ENCODE peak calls at places on chromosomes 5 and 9, in four cellular contexts. One of them, this sample, is unnamed.

GRCh38 chr5:124651663-124652513 is 94.6 kb downstream of the ZNF608 start:
- DNase-seq in H4: peak; percentile 73
- DNase-seq in amniotic stem cell: no peak
- DNase-seq in ascending aorta: peak; percentile 84
- DNase-seq in this sample: peak; percentile 88

GRCh38 chr5:38925154-38925925 is 79.5 kb downstream of the OSMR start:
- DNase-seq in H4: no peak
- DNase-seq in amniotic stem cell: no peak
- DNase-seq in ascending aorta: no peak
- DNase-seq in this sample: no peak

GRCh38 chr5:79938468-79938867 is 52.6 kb downstream of the MTX3 start:
- DNase-seq in H4: no peak
- DNase-seq in amniotic stem cell: no peak
- DNase-seq in ascending aorta: no peak
- DNase-seq in this sample: no peak

GRCh38 chr5:37554938-37555337 is 175.8 kb downstream of the WDR70 start:
- DNase-seq in H4: no peak
- DNase-seq in amniotic stem cell: no peak
- DNase-seq in ascending aorta: no peak
- DNase-seq in this sample: no peak

GRCh38 chr5:112419050-112419595 is at the start of gene EPB41L4A:
- DNase-seq in H4: no peak
- DNase-seq in amniotic stem cell: no peak
- DNase-seq in ascending aorta: no peak
- DNase-seq in this sample: no peak

GRCh38 chr5:66864240-66864884 is 268.2 kb downstream of the MAST4 start:
- DNase-seq in H4: peak; percentile 65
- DNase-seq in amniotic stem cell: no peak
- DNase-seq in ascending aorta: no peak
- DNase-seq in this sample: no peak

GRCh38 chr5:60699549-60700346 is at the start of gene DEPDC1B:
- DNase-seq in H4: peak; percentile 86
- DNase-seq in amniotic stem cell: peak; percentile 57
- DNase-seq in ascending aorta: peak; percentile 90
- DNase-seq in this sample: peak; percentile 43

GRCh38 chr9:91033802-91034201 is 232.2 kb downstream of the SYK start:
- DNase-seq in H4: peak; percentile 37
- DNase-seq in amniotic stem cell: no peak
- DNase-seq in ascending aorta: no peak
- DNase-seq in this sample: no peak

GRCh38 chr9:114031037-114031436 is 47.1 kb downstream of the AMBP start:
- DNase-seq in H4: no peak
- DNase-seq in amniotic stem cell: no peak
- DNase-seq in ascending aorta: peak; percentile 28
- DNase-seq in this sample: no peak

GRCh38 chr9:109886617-109887016 is 106.6 kb downstream of the PALM2AKAP2 start:
- DNase-seq in H4: no peak
- DNase-seq in amniotic stem cell: no peak
- DNase-seq in ascending aorta: no peak
- DNase-seq in this sample: no peak

GRCh38 chr5:137649228-137649890 is 86.5 kb downstream of the KLHL3 start:
- DNase-seq in H4: peak; percentile 43
- DNase-seq in amniotic stem cell: no peak
- DNase-seq in ascending aorta: no peak
- DNase-seq in this sample: peak; percentile 73

GRCh38 chr5:151315998-151316597 is 12.5 kb upstream of the SLC36A3 start:
- DNase-seq in H4: peak; percentile 25
- DNase-seq in amniotic stem cell: peak; percentile 9
- DNase-seq in ascending aorta: peak; percentile 73
- DNase-seq in this sample: peak; percentile 66

GRCh38 chr9:119873877-119874276 is 504.6 kb upstream of the BRINP1 start:
- DNase-seq in H4: no peak
- DNase-seq in amniotic stem cell: no peak
- DNase-seq in ascending aorta: no peak
- DNase-seq in this sample: no peak

GRCh38 chr9:97385626-97386264 is 26.2 kb upstream of the TDRD7 start:
- DNase-seq in H4: no peak
- DNase-seq in amniotic stem cell: no peak
- DNase-seq in ascending aorta: no peak
- DNase-seq in this sample: no peak

GRCh38 chr5:169160405-169160901 is 140.5 kb downstream of the SLIT3 start:
- DNase-seq in H4: peak; percentile 47
- DNase-seq in amniotic stem cell: no peak
- DNase-seq in ascending aorta: peak; percentile 68
- DNase-seq in this sample: no peak

GRCh38 chr9:135329571-135330306 is 149.8 kb upstream of the PPP1R26 start:
- DNase-seq in H4: no peak
- DNase-seq in amniotic stem cell: no peak
- DNase-seq in ascending aorta: no peak
- DNase-seq in this sample: no peak

GRCh38 chr9:104091708-104092107 is 2.4 kb upstream of the SMC2 start:
- DNase-seq in H4: no peak
- DNase-seq in amniotic stem cell: no peak
- DNase-seq in ascending aorta: peak; percentile 76
- DNase-seq in this sample: no peak

GRCh38 chr9:37968228-37968672 is 64.3 kb upstream of the SLC25A51 start:
- DNase-seq in H4: no peak
- DNase-seq in amniotic stem cell: no peak
- DNase-seq in ascending aorta: no peak
- DNase-seq in this sample: no peak

GRCh38 chr9:82223442-82223841 is 234.9 kb downstream of the SPATA31D1 start:
- DNase-seq in H4: no peak
- DNase-seq in amniotic stem cell: no peak
- DNase-seq in ascending aorta: no peak
- DNase-seq in this sample: no peak

GRCh38 chr9:81072758-81073157 is 616.6 kb downstream of the TLE1 start:
- DNase-seq in H4: no peak
- DNase-seq in amniotic stem cell: no peak
- DNase-seq in ascending aorta: no peak
- DNase-seq in this sample: no peak

GRCh38 chr9:115373000-115373709 is 255.2 kb upstream of the TNC start:
- DNase-seq in H4: peak; percentile 92
- DNase-seq in amniotic stem cell: peak; percentile 66
- DNase-seq in ascending aorta: no peak
- DNase-seq in this sample: no peak

GRCh38 chr5:37757980-37758582 is 81.8 kb downstream of the GDNF start:
- DNase-seq in H4: no peak
- DNase-seq in amniotic stem cell: no peak
- DNase-seq in ascending aorta: no peak
- DNase-seq in this sample: no peak

GRCh38 chr5:179151521-179152118 is 91.4 kb downstream of the ZNF354C start:
- DNase-seq in H4: no peak
- DNase-seq in amniotic stem cell: no peak
- DNase-seq in ascending aorta: no peak
- DNase-seq in this sample: no peak

GRCh38 chr5:87229780-87230179 is 37.9 kb upstream of the RASA1 start:
- DNase-seq in H4: no peak
- DNase-seq in amniotic stem cell: no peak
- DNase-seq in ascending aorta: no peak
- DNase-seq in this sample: no peak

GRCh38 chr5:119873611-119874010 is 244.3 kb downstream of the FAM170A start:
- DNase-seq in H4: no peak
- DNase-seq in amniotic stem cell: no peak
- DNase-seq in ascending aorta: no peak
- DNase-seq in this sample: no peak

GRCh38 chr5:138303365-138303764 is 28.2 kb downstream of the CDC25C start:
- DNase-seq in H4: no peak
- DNase-seq in amniotic stem cell: no peak
- DNase-seq in ascending aorta: no peak
- DNase-seq in this sample: no peak

GRCh38 chr5:132684922-132685720 is 11.3 kb downstream of the IL4 start:
- DNase-seq in H4: no peak
- DNase-seq in amniotic stem cell: no peak
- DNase-seq in ascending aorta: no peak
- DNase-seq in this sample: no peak

GRCh38 chr5:140977003-140977402 is 10.7 kb downstream of the PCDHAC2 start:
- DNase-seq in H4: no peak
- DNase-seq in amniotic stem cell: no peak
- DNase-seq in ascending aorta: no peak
- DNase-seq in this sample: no peak